ENCODE peak calls at places on chromosomes 5 and 9, in ten cellular contexts. One of them, this sample, is unnamed.

GRCh38 chr5:127001621-127002296 is 28.6 kb downstream of the MARCHF3 start:
- DNase-seq in CD8-positive, alpha-beta T cell: no peak
- DNase-seq in brain microvascular endothelial cell: peak; percentile 93
- DNase-seq in cardiac muscle cell: no peak
- DNase-seq in WERI-Rb-1: no peak
- DNase-seq in HCT116: no peak
- DNase-seq in heart right ventricle: no peak
- DNase-seq in glutamatergic neuron: no peak
- DNase-seq in fibroblast of pulmonary artery: peak; percentile 88
- DNase-seq in cardiac fibroblast: peak; percentile 87
- DNase-seq in this sample: no peak

GRCh38 chr9:135764731-135765130 is 62.7 kb downstream of the KCNT1 start:
- DNase-seq in CD8-positive, alpha-beta T cell: no peak
- DNase-seq in brain microvascular endothelial cell: no peak
- DNase-seq in cardiac muscle cell: no peak
- DNase-seq in WERI-Rb-1: no peak
- DNase-seq in HCT116: no peak
- DNase-seq in heart right ventricle: no peak
- DNase-seq in glutamatergic neuron: no peak
- DNase-seq in fibroblast of pulmonary artery: no peak
- DNase-seq in cardiac fibroblast: no peak
- DNase-seq in this sample: no peak

GRCh38 chr5:159511570-159511969 is 181.3 kb upstream of the IL12B start:
- DNase-seq in CD8-positive, alpha-beta T cell: no peak
- DNase-seq in brain microvascular endothelial cell: no peak
- DNase-seq in cardiac muscle cell: no peak
- DNase-seq in WERI-Rb-1: no peak
- DNase-seq in HCT116: no peak
- DNase-seq in heart right ventricle: no peak
- DNase-seq in glutamatergic neuron: no peak
- DNase-seq in fibroblast of pulmonary artery: no peak
- DNase-seq in cardiac fibroblast: no peak
- DNase-seq in this sample: no peak

GRCh38 chr9:113537227-113537810 is 73.8 kb downstream of the RGS3 start:
- DNase-seq in CD8-positive, alpha-beta T cell: no peak
- DNase-seq in brain microvascular endothelial cell: no peak
- DNase-seq in cardiac muscle cell: no peak
- DNase-seq in WERI-Rb-1: no peak
- DNase-seq in HCT116: no peak
- DNase-seq in heart right ventricle: no peak
- DNase-seq in glutamatergic neuron: no peak
- DNase-seq in fibroblast of pulmonary artery: no peak
- DNase-seq in cardiac fibroblast: no peak
- DNase-seq in this sample: no peak

GRCh38 chr5:84085387-84086041 is 299.2 kb downstream of the EDIL3 start:
- DNase-seq in CD8-positive, alpha-beta T cell: no peak
- DNase-seq in brain microvascular endothelial cell: no peak
- DNase-seq in cardiac muscle cell: no peak
- DNase-seq in WERI-Rb-1: peak; percentile 79
- DNase-seq in HCT116: no peak
- DNase-seq in heart right ventricle: no peak
- DNase-seq in glutamatergic neuron: peak; percentile 17
- DNase-seq in fibroblast of pulmonary artery: no peak
- DNase-seq in cardiac fibroblast: no peak
- DNase-seq in this sample: no peak

GRCh38 chr9:91056917-91057316 is 255.3 kb downstream of the SYK start:
- DNase-seq in CD8-positive, alpha-beta T cell: no peak
- DNase-seq in brain microvascular endothelial cell: peak; percentile 15
- DNase-seq in cardiac muscle cell: no peak
- DNase-seq in WERI-Rb-1: no peak
- DNase-seq in HCT116: no peak
- DNase-seq in heart right ventricle: no peak
- DNase-seq in glutamatergic neuron: no peak
- DNase-seq in fibroblast of pulmonary artery: peak; percentile 63
- DNase-seq in cardiac fibroblast: peak; percentile 55
- DNase-seq in this sample: no peak

GRCh38 chr5:137635521-137635921 is 100.4 kb downstream of the KLHL3 start:
- DNase-seq in CD8-positive, alpha-beta T cell: no peak
- DNase-seq in brain microvascular endothelial cell: no peak
- DNase-seq in cardiac muscle cell: no peak
- DNase-seq in WERI-Rb-1: no peak
- DNase-seq in HCT116: no peak
- DNase-seq in heart right ventricle: no peak
- DNase-seq in glutamatergic neuron: no peak
- DNase-seq in fibroblast of pulmonary artery: no peak
- DNase-seq in cardiac fibroblast: peak; percentile 21
- DNase-seq in this sample: no peak

GRCh38 chr5:19314840-19315239 is 673.2 kb downstream of the CDH18 start:
- DNase-seq in CD8-positive, alpha-beta T cell: no peak
- DNase-seq in brain microvascular endothelial cell: no peak
- DNase-seq in cardiac muscle cell: no peak
- DNase-seq in WERI-Rb-1: no peak
- DNase-seq in HCT116: no peak
- DNase-seq in heart right ventricle: no peak
- DNase-seq in glutamatergic neuron: no peak
- DNase-seq in fibroblast of pulmonary artery: no peak
- DNase-seq in cardiac fibroblast: no peak
- DNase-seq in this sample: no peak

GRCh38 chr5:38551020-38552017 is 5.1 kb downstream of the LIFR start:
- DNase-seq in CD8-positive, alpha-beta T cell: no peak
- DNase-seq in brain microvascular endothelial cell: peak; percentile 54
- DNase-seq in cardiac muscle cell: peak; percentile 57
- DNase-seq in WERI-Rb-1: peak; percentile 26
- DNase-seq in HCT116: peak; percentile 23
- DNase-seq in heart right ventricle: no peak
- DNase-seq in glutamatergic neuron: peak; percentile 27
- DNase-seq in fibroblast of pulmonary artery: peak; percentile 76
- DNase-seq in cardiac fibroblast: peak; percentile 75
- DNase-seq in this sample: no peak

GRCh38 chr9:37333288-37333687 is 89.2 kb upstream of the GRHPR start:
- DNase-seq in CD8-positive, alpha-beta T cell: no peak
- DNase-seq in brain microvascular endothelial cell: no peak
- DNase-seq in cardiac muscle cell: no peak
- DNase-seq in WERI-Rb-1: no peak
- DNase-seq in HCT116: no peak
- DNase-seq in heart right ventricle: no peak
- DNase-seq in glutamatergic neuron: no peak
- DNase-seq in fibroblast of pulmonary artery: no peak
- DNase-seq in cardiac fibroblast: no peak
- DNase-seq in this sample: no peak

GRCh38 chr9:84000186-84000585 is 19.6 kb downstream of the RMI1 start:
- DNase-seq in CD8-positive, alpha-beta T cell: no peak
- DNase-seq in brain microvascular endothelial cell: no peak
- DNase-seq in cardiac muscle cell: no peak
- DNase-seq in WERI-Rb-1: no peak
- DNase-seq in HCT116: no peak
- DNase-seq in heart right ventricle: no peak
- DNase-seq in glutamatergic neuron: no peak
- DNase-seq in fibroblast of pulmonary artery: peak; percentile 33
- DNase-seq in cardiac fibroblast: peak; percentile 30
- DNase-seq in this sample: no peak

GRCh38 chr9:3244963-3245653 is 280.7 kb downstream of the RFX3 start:
- DNase-seq in CD8-positive, alpha-beta T cell: no peak
- DNase-seq in brain microvascular endothelial cell: no peak
- DNase-seq in cardiac muscle cell: no peak
- DNase-seq in WERI-Rb-1: no peak
- DNase-seq in HCT116: no peak
- DNase-seq in heart right ventricle: no peak
- DNase-seq in glutamatergic neuron: no peak
- DNase-seq in fibroblast of pulmonary artery: peak; percentile 39
- DNase-seq in cardiac fibroblast: no peak
- DNase-seq in this sample: no peak

GRCh38 chr9:119844431-119844830 is 475.2 kb upstream of the BRINP1 start:
- DNase-seq in CD8-positive, alpha-beta T cell: no peak
- DNase-seq in brain microvascular endothelial cell: no peak
- DNase-seq in cardiac muscle cell: no peak
- DNase-seq in WERI-Rb-1: peak; percentile 77
- DNase-seq in HCT116: no peak
- DNase-seq in heart right ventricle: no peak
- DNase-seq in glutamatergic neuron: no peak
- DNase-seq in fibroblast of pulmonary artery: no peak
- DNase-seq in cardiac fibroblast: no peak
- DNase-seq in this sample: no peak

DNA sequence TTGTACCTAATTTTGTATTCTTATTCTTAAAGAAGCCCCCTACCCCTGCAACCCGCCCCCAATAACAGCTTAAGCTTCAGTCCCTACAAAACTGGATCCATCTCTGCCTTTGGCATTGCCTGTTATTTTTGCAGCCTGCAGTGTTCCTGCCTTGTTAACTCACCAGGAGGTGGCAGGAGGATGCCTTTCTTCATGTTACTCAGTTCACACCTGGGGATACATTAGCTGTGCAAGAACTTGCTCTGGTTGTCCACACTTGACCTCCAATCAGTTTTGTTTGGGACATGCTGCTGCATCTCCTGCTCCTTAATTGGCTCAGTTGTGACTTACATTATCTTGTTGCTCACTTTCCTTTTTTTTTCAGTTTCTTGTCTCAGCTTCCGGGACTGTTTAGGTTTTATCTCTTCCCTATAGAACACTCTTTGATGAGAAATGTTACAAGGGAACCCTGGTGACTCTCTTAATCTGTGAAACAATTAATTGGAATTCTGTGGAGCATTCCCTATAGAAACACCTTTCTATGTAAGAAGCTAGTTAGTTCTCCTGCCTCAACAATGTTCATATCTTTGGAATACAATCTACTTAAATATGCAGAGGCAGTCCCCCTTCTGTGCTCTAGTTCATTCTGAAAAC is 467.7 kb upstream of the ACO1 start:
- DNase-seq in CD8-positive, alpha-beta T cell: no peak
- DNase-seq in brain microvascular endothelial cell: no peak
- DNase-seq in cardiac muscle cell: peak; percentile 35
- DNase-seq in WERI-Rb-1: no peak
- DNase-seq in HCT116: no peak
- DNase-seq in heart right ventricle: no peak
- DNase-seq in glutamatergic neuron: no peak
- DNase-seq in fibroblast of pulmonary artery: no peak
- DNase-seq in cardiac fibroblast: no peak
- DNase-seq in this sample: no peak
- TF ChIP-seq CTCF in CD8-positive, alpha-beta T cell: no peak
- TF ChIP-seq CTCF in brain microvascular endothelial cell: no peak
- TF ChIP-seq CTCF in cardiac muscle cell: no peak
- TF ChIP-seq CTCF in WERI-Rb-1: peak; percentile 39
- TF ChIP-seq CTCF in HCT116: no peak
- TF ChIP-seq CTCF in heart right ventricle: no peak
- TF ChIP-seq CTCF in glutamatergic neuron: no peak
- TF ChIP-seq CTCF in fibroblast of pulmonary artery: no peak
- TF ChIP-seq CTCF in cardiac fibroblast: no peak
- TF ChIP-seq CTCF in this sample: peak; percentile 45

GRCh38 chr5:152532714-152533113 is 127.6 kb upstream of the NMUR2 start:
- DNase-seq in CD8-positive, alpha-beta T cell: no peak
- DNase-seq in brain microvascular endothelial cell: peak; percentile 15
- DNase-seq in cardiac muscle cell: peak; percentile 77
- DNase-seq in WERI-Rb-1: no peak
- DNase-seq in HCT116: peak; percentile 42
- DNase-seq in heart right ventricle: no peak
- DNase-seq in glutamatergic neuron: no peak
- DNase-seq in fibroblast of pulmonary artery: peak; percentile 74
- DNase-seq in cardiac fibroblast: peak; percentile 65
- DNase-seq in this sample: no peak
- TF ChIP-seq CTCF in CD8-positive, alpha-beta T cell: no peak
- TF ChIP-seq CTCF in brain microvascular endothelial cell: peak; percentile 16
- TF ChIP-seq CTCF in cardiac muscle cell: peak; percentile 45
- TF ChIP-seq CTCF in WERI-Rb-1: no peak
- TF ChIP-seq CTCF in HCT116: peak; percentile 63
- TF ChIP-seq CTCF in heart right ventricle: peak; percentile 66
- TF ChIP-seq CTCF in glutamatergic neuron: no peak
- TF ChIP-seq CTCF in fibroblast of pulmonary artery: peak; percentile 48
- TF ChIP-seq CTCF in cardiac fibroblast: peak; percentile 27
- TF ChIP-seq CTCF in this sample: peak; percentile 76

DNA sequence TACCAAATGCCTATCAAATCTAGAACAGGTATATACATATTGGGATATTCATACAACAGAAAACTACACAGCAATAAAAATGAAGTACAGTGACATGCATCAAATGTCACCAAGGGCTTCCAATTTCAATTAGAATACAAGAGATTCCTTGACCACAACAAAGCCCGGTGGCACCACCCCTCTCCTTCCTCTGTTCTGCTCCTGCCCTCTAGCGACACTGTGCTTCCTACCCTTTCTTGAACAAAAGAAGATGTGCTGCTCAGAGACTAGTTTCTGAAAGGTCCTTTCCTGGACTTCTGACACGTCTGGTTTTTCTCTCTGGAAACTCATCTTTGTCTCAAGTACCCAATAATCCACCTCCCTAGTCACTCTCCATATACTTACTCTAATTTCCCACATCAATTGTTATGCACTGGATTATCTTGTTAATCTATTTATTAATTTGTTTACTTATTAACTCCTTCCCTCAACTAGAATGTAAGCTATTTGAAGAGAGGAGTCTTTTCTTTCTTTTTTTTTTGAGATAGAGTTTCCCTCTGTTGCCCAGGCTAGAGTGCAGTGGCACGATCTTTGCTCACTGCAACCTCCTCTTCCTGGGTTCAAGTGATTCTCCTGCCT is 70.4 kb upstream of the CTSV start:
- DNase-seq in CD8-positive, alpha-beta T cell: peak; percentile 24
- DNase-seq in brain microvascular endothelial cell: peak; percentile 35
- DNase-seq in cardiac muscle cell: peak; percentile 77
- DNase-seq in WERI-Rb-1: peak; percentile 72
- DNase-seq in HCT116: peak; percentile 69
- DNase-seq in heart right ventricle: no peak
- DNase-seq in glutamatergic neuron: peak; percentile 54
- DNase-seq in fibroblast of pulmonary artery: peak; percentile 70
- DNase-seq in cardiac fibroblast: peak; percentile 68
- DNase-seq in this sample: no peak
- TF ChIP-seq CTCF in CD8-positive, alpha-beta T cell: no peak
- TF ChIP-seq CTCF in brain microvascular endothelial cell: peak; percentile 73
- TF ChIP-seq CTCF in cardiac muscle cell: peak; percentile 73
- TF ChIP-seq CTCF in WERI-Rb-1: peak; percentile 81
- TF ChIP-seq CTCF in HCT116: peak; percentile 79
- TF ChIP-seq CTCF in heart right ventricle: peak; percentile 54
- TF ChIP-seq CTCF in glutamatergic neuron: no peak
- TF ChIP-seq CTCF in fibroblast of pulmonary artery: peak; percentile 77
- TF ChIP-seq CTCF in cardiac fibroblast: peak; percentile 64
- TF ChIP-seq CTCF in this sample: peak; percentile 38

DNA sequence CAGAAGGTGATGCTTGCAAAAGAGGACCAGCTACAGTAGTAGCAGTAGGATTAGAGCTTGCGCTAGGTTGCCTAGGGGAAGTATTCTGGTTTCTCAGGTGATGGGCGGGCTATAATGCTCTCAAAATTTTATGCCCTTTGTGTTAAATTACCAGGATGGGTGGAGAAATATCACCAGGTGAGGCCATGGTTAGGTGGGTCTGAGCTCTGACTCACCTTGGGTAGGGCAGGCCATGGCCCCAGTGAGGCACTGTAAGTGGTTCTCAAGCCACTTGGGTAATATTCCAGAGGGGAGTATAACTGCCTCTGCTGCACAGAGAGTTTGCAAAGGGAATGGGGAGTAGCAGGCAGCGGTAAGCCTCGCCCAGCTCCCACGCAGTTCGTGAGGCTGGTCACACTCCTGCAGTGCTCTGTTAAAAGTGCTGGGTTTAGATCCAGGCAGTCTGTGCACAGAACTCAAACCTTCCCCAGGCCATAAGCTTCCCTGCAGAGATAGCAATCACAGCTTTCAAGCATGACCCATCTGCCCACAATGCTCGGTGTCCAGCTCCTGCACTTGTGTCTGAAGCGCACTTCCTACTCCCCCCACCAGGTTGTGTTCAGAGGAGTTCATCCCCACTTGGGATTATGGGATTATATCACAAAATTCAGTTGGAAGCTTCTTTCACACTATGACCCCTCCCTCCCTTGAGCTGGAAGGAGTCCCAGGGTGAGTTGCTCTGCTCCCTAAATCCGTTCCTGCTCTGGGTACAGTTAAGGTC is 575.0 kb downstream of the CHSY3 start:
- DNase-seq in CD8-positive, alpha-beta T cell: no peak
- DNase-seq in brain microvascular endothelial cell: no peak
- DNase-seq in cardiac muscle cell: no peak
- DNase-seq in WERI-Rb-1: peak; percentile 88
- DNase-seq in HCT116: no peak
- DNase-seq in heart right ventricle: no peak
- DNase-seq in glutamatergic neuron: no peak
- DNase-seq in fibroblast of pulmonary artery: no peak
- DNase-seq in cardiac fibroblast: no peak
- DNase-seq in this sample: no peak
- TF ChIP-seq CTCF in CD8-positive, alpha-beta T cell: no peak
- TF ChIP-seq CTCF in brain microvascular endothelial cell: peak; percentile 25
- TF ChIP-seq CTCF in cardiac muscle cell: no peak
- TF ChIP-seq CTCF in WERI-Rb-1: peak; percentile 38
- TF ChIP-seq CTCF in HCT116: no peak
- TF ChIP-seq CTCF in heart right ventricle: no peak
- TF ChIP-seq CTCF in glutamatergic neuron: peak; percentile 42
- TF ChIP-seq CTCF in fibroblast of pulmonary artery: no peak
- TF ChIP-seq CTCF in cardiac fibroblast: peak; percentile 3
- TF ChIP-seq CTCF in this sample: no peak

This sample was measured in progenitor cell of endocrine pancreas.